ENCODE peak calls at places on chromosomes 5 and 9, in seven cellular contexts. One of them, this sample, is unnamed. For H3K4me1, the result is how much of the 10 kb centered on the place peaks cover.

GRCh38 chr9:12503606-12504122 is 189.5 kb upstream of the TYRP1 start:
- DNase-seq in breast epithelium: no peak
- DNase-seq in esophagus squamous epithelium: no peak
- DNase-seq in H1: no peak
- DNase-seq in heart left ventricle: no peak
- DNase-seq in psoas muscle: no peak
- DNase-seq in lung: no peak
- DNase-seq in this sample: no peak

GRCh38 chr5:58620336-58620735 is 37.5 kb downstream of the RAB3C start:
- DNase-seq in lung: no peak
- DNase-seq in breast epithelium: no peak
- DNase-seq in heart left ventricle: no peak
- DNase-seq in esophagus squamous epithelium: no peak
- DNase-seq in H1: no peak
- DNase-seq in psoas muscle: no peak
- DNase-seq in this sample: no peak

GRCh38 chr9:36450110-36450732 is 50.2 kb upstream of the RNF38 start:
- DNase-seq in heart left ventricle: no peak
- DNase-seq in breast epithelium: no peak
- DNase-seq in lung: no peak
- DNase-seq in esophagus squamous epithelium: no peak
- DNase-seq in H1: no peak
- DNase-seq in psoas muscle: no peak
- DNase-seq in this sample: peak

GRCh38 chr5:89106479-89106878 is 223.5 kb upstream of the MEF2C start:
- DNase-seq in psoas muscle: no peak
- DNase-seq in heart left ventricle: no peak
- DNase-seq in breast epithelium: no peak
- DNase-seq in lung: no peak
- DNase-seq in H1: no peak
- DNase-seq in esophagus squamous epithelium: no peak
- DNase-seq in this sample: no peak

GRCh38 chr5:178280631-178281030 is 48.0 kb upstream of the PHYKPL start:
- DNase-seq in breast epithelium: no peak
- DNase-seq in H1: no peak
- DNase-seq in esophagus squamous epithelium: no peak
- DNase-seq in psoas muscle: peak
- DNase-seq in lung: no peak
- DNase-seq in heart left ventricle: peak
- DNase-seq in this sample: no peak

GRCh38 chr5:58013542-58014258 is 446.2 kb downstream of the PLK2 start:
- DNase-seq in psoas muscle: no peak
- DNase-seq in heart left ventricle: no peak
- DNase-seq in lung: no peak
- DNase-seq in breast epithelium: no peak
- DNase-seq in esophagus squamous epithelium: no peak
- DNase-seq in H1: no peak
- DNase-seq in this sample: no peak

GRCh38 chr5:16690243-16690839 is 73.5 kb upstream of the RETREG1 start:
- DNase-seq in esophagus squamous epithelium: no peak
- DNase-seq in heart left ventricle: no peak
- DNase-seq in H1: peak
- DNase-seq in psoas muscle: no peak
- DNase-seq in breast epithelium: no peak
- DNase-seq in lung: no peak
- DNase-seq in this sample: peak

GRCh38 chr9:15142903-15143534 is 164.0 kb downstream of the TTC39B start:
- DNase-seq in heart left ventricle: no peak
- DNase-seq in psoas muscle: no peak
- DNase-seq in esophagus squamous epithelium: no peak
- DNase-seq in breast epithelium: no peak
- DNase-seq in lung: no peak
- DNase-seq in H1: no peak
- DNase-seq in this sample: peak

GRCh38 chr5:82058710-82059109 is 86.9 kb downstream of the ATG10 start:
- DNase-seq in breast epithelium: no peak
- DNase-seq in heart left ventricle: no peak
- DNase-seq in psoas muscle: no peak
- DNase-seq in esophagus squamous epithelium: no peak
- DNase-seq in H1: no peak
- DNase-seq in lung: no peak
- DNase-seq in this sample: no peak

GRCh38 chr9:128724744-128725211 is 851 bp upstream of the ZDHHC12 start:
- DNase-seq in psoas muscle: peak
- DNase-seq in breast epithelium: peak
- DNase-seq in lung: peak
- DNase-seq in H1: peak
- DNase-seq in esophagus squamous epithelium: no peak
- DNase-seq in heart left ventricle: peak
- DNase-seq in this sample: peak

GRCh38 chr5:151487544-151487943 is 40.1 kb downstream of the SLC36A1 start:
- DNase-seq in H1: no peak
- DNase-seq in heart left ventricle: no peak
- DNase-seq in lung: no peak
- DNase-seq in breast epithelium: no peak
- DNase-seq in psoas muscle: no peak
- DNase-seq in esophagus squamous epithelium: no peak
- DNase-seq in this sample: no peak

GRCh38 chr9:136552117-136552685 is 6.4 kb upstream of the NOTCH1 start:
- DNase-seq in lung: no peak
- DNase-seq in H1: no peak
- DNase-seq in heart left ventricle: no peak
- DNase-seq in breast epithelium: peak
- DNase-seq in esophagus squamous epithelium: no peak
- DNase-seq in psoas muscle: no peak
- DNase-seq in this sample: peak

GRCh38 chr5:167392252-167392651 is 899.2 kb upstream of the WWC1 start:
- DNase-seq in lung: no peak
- DNase-seq in heart left ventricle: no peak
- DNase-seq in psoas muscle: no peak
- DNase-seq in breast epithelium: no peak
- DNase-seq in H1: no peak
- DNase-seq in esophagus squamous epithelium: no peak
- DNase-seq in this sample: no peak

GRCh38 chr9:26394025-26394424 is 498.6 kb downstream of the CAAP1 start:
- DNase-seq in H1: no peak
- DNase-seq in heart left ventricle: no peak
- DNase-seq in psoas muscle: no peak
- DNase-seq in esophagus squamous epithelium: no peak
- DNase-seq in breast epithelium: no peak
- DNase-seq in lung: no peak
- DNase-seq in this sample: no peak

GRCh38 chr9:131447148-131447547 is 53.3 kb downstream of the PRRC2B start:
- DNase-seq in H1: no peak
- DNase-seq in esophagus squamous epithelium: no peak
- DNase-seq in breast epithelium: no peak
- DNase-seq in lung: no peak
- DNase-seq in psoas muscle: no peak
- DNase-seq in heart left ventricle: no peak
- DNase-seq in this sample: no peak

GRCh38 chr9:137042751-137043727 is 2.9 kb downstream of the NPDC1 start:
- DNase-seq in esophagus squamous epithelium: no peak
- DNase-seq in psoas muscle: no peak
- DNase-seq in heart left ventricle: no peak
- DNase-seq in H1: no peak
- DNase-seq in breast epithelium: no peak
- DNase-seq in lung: no peak
- DNase-seq in this sample: no peak

GRCh38 chr9:21653091-21653490 is 149.3 kb upstream of the MTAP start:
- DNase-seq in lung: no peak
- DNase-seq in H1: no peak
- DNase-seq in breast epithelium: no peak
- DNase-seq in heart left ventricle: no peak
- DNase-seq in psoas muscle: no peak
- DNase-seq in esophagus squamous epithelium: no peak
- DNase-seq in this sample: no peak

DNA sequence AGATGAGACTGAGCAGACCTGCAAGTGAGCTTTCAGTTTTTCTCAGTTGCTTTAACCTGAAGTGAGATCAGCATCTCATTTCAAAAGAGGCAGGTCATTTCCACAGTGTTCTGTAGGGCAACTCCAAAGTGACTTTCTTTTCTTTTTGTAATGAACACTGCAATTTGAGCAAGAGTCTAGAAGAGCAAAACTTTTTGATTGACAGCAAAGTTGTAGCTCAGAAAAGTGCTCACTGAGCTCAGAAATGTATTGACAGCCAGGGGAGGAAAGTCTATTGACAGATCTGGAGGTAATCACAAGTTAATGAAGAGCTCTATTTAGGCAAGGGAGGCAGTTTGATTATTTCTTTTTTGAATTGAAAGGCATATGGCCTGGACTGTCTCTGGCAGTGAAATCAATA is 54.6 kb downstream of the LRRC70 start:
- DNase-seq in breast epithelium: no peak
- DNase-seq in esophagus squamous epithelium: no peak
- DNase-seq in H1: peak
- DNase-seq in lung: no peak
- DNase-seq in heart left ventricle: no peak
- DNase-seq in psoas muscle: no peak
- DNase-seq in this sample: no peak
- H3K4me3 ChIP-seq in breast epithelium: no peak
- H3K4me3 ChIP-seq in esophagus squamous epithelium: no peak
- H3K4me3 ChIP-seq in H1: no peak
- H3K4me3 ChIP-seq in lung: no peak
- H3K4me3 ChIP-seq in heart left ventricle: no peak
- H3K4me3 ChIP-seq in psoas muscle: no peak
- H3K4me3 ChIP-seq in this sample: no peak

GRCh38 chr5:155085282-155085990 is 71.9 kb downstream of the KIF4B start:
- DNase-seq in psoas muscle: no peak
- DNase-seq in heart left ventricle: no peak
- DNase-seq in esophagus squamous epithelium: no peak
- DNase-seq in breast epithelium: peak
- DNase-seq in lung: no peak
- DNase-seq in H1: no peak
- DNase-seq in this sample: no peak
- H3K4me1 ChIP-seq in psoas muscle: under half
- H3K4me1 ChIP-seq in heart left ventricle: under half
- H3K4me1 ChIP-seq in esophagus squamous epithelium: under half
- H3K4me1 ChIP-seq in breast epithelium: under half
- H3K4me1 ChIP-seq in lung: under half
- H3K4me1 ChIP-seq in H1: under half
- H3K4me1 ChIP-seq in this sample: under half

GRCh38 chr9:87586731-87587355 is 89.2 kb downstream of the DAPK1 start:
- DNase-seq in psoas muscle: no peak
- DNase-seq in H1: no peak
- DNase-seq in breast epithelium: no peak
- DNase-seq in esophagus squamous epithelium: no peak
- DNase-seq in lung: no peak
- DNase-seq in heart left ventricle: no peak
- DNase-seq in this sample: no peak

GRCh38 chr9:87587356-87587745 is 89.7 kb downstream of the DAPK1 start:
- DNase-seq in esophagus squamous epithelium: no peak
- DNase-seq in H1: no peak
- DNase-seq in heart left ventricle: no peak
- DNase-seq in lung: no peak
- DNase-seq in psoas muscle: no peak
- DNase-seq in breast epithelium: no peak
- DNase-seq in this sample: no peak

GRCh38 chr9:87588339-87588738 is 90.7 kb downstream of the DAPK1 start:
- DNase-seq in lung: no peak
- DNase-seq in psoas muscle: no peak
- DNase-seq in breast epithelium: no peak
- DNase-seq in esophagus squamous epithelium: no peak
- DNase-seq in heart left ventricle: no peak
- DNase-seq in H1: no peak
- DNase-seq in this sample: no peak

GRCh38 chr9:87585456-87585855 is 87.8 kb downstream of the DAPK1 start:
- DNase-seq in breast epithelium: no peak
- DNase-seq in lung: no peak
- DNase-seq in H1: no peak
- DNase-seq in psoas muscle: no peak
- DNase-seq in esophagus squamous epithelium: no peak
- DNase-seq in heart left ventricle: no peak
- DNase-seq in this sample: no peak

GRCh38 chr9:87587864-87588263 is 90.2 kb downstream of the DAPK1 start:
- DNase-seq in breast epithelium: no peak
- DNase-seq in heart left ventricle: no peak
- DNase-seq in esophagus squamous epithelium: no peak
- DNase-seq in H1: no peak
- DNase-seq in psoas muscle: no peak
- DNase-seq in lung: no peak
- DNase-seq in this sample: no peak
- H3K4me3 ChIP-seq in breast epithelium: no peak
- H3K4me3 ChIP-seq in heart left ventricle: no peak
- H3K4me3 ChIP-seq in esophagus squamous epithelium: no peak
- H3K4me3 ChIP-seq in H1: no peak
- H3K4me3 ChIP-seq in psoas muscle: no peak
- H3K4me3 ChIP-seq in lung: no peak
- H3K4me3 ChIP-seq in this sample: no peak

GRCh38 chr5:143129910-143130703 is 273.4 kb downstream of the NR3C1 start:
- DNase-seq in esophagus squamous epithelium: no peak
- DNase-seq in H1: no peak
- DNase-seq in lung: no peak
- DNase-seq in heart left ventricle: no peak
- DNase-seq in psoas muscle: no peak
- DNase-seq in breast epithelium: no peak
- DNase-seq in this sample: no peak

GRCh38 chr5:143130891-143131290 is 272.6 kb downstream of the NR3C1 start:
- DNase-seq in breast epithelium: no peak
- DNase-seq in H1: no peak
- DNase-seq in psoas muscle: no peak
- DNase-seq in esophagus squamous epithelium: no peak
- DNase-seq in heart left ventricle: no peak
- DNase-seq in lung: no peak
- DNase-seq in this sample: no peak

GRCh38 chr5:143126121-143127019 is 277.1 kb downstream of the NR3C1 start:
- DNase-seq in heart left ventricle: no peak
- DNase-seq in breast epithelium: no peak
- DNase-seq in lung: no peak
- DNase-seq in psoas muscle: no peak
- DNase-seq in esophagus squamous epithelium: no peak
- DNase-seq in H1: no peak
- DNase-seq in this sample: peak

GRCh38 chr5:143129203-143129602 is 274.3 kb downstream of the NR3C1 start:
- DNase-seq in H1: no peak
- DNase-seq in heart left ventricle: no peak
- DNase-seq in psoas muscle: no peak
- DNase-seq in breast epithelium: no peak
- DNase-seq in esophagus squamous epithelium: no peak
- DNase-seq in lung: no peak
- DNase-seq in this sample: no peak

DNA sequence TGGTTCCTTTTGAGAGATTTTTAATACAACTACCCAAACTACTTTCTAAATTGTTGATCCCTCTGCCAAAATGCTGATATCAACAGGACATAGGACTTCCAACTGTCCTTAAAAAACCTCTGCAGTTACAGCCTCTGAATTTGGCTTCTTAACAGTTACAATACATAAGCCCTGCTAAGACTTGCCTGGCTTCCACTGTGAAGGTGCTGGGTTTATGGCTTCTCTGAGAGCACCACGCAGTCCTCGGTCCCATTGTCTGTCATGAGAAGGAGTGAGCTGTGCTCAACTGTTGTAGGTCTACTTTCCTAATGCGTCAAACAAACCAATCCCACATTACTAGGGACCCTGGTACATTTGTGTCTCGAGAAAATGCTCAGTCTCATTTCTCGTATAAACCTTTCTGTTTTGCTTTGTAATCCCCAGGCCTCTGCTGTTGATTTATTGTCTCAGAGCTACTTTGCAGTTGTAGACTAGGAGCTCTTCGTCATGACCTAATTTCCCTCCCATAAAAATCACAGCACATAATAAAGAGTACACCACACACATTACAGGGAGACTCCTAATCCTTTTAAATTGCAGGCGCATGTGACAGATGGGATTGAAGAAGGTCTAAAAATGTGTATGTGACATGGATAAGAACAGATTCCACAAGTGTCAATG is 274.9 kb downstream of the NR3C1 start:
- DNase-seq in lung: no peak
- DNase-seq in breast epithelium: no peak
- DNase-seq in psoas muscle: no peak
- DNase-seq in heart left ventricle: no peak
- DNase-seq in esophagus squamous epithelium: no peak
- DNase-seq in H1: no peak
- DNase-seq in this sample: no peak
- H3K4me1 ChIP-seq in lung: under half
- H3K4me1 ChIP-seq in breast epithelium: under half
- H3K4me1 ChIP-seq in psoas muscle: half or more
- H3K4me1 ChIP-seq in heart left ventricle: under half
- H3K4me1 ChIP-seq in esophagus squamous epithelium: under half
- H3K4me1 ChIP-seq in H1: under half
- H3K4me1 ChIP-seq in this sample: under half

This sample was measured in OCI-LY7.